ENCODE peak calls at places on chromosomes 12 and 14, in seven cellular contexts. S is neural progenitor cell, B is HCT116, Y is hepatocyte, X is MM.1S, J is PC-3, M is GM23338. N is an unnamed sample.

GRCh38 chr12:101654442-101654841 is 43.0 kb upstream of the CHPT1 start:
- DNase-seq in Y (no peak), X (no peak), B (no peak), M (no peak), J (no peak), S (no peak), N (no peak)

GRCh38 chr12:18805516-18806248 is 67.8 kb downstream of the CAPZA3 start:
- DNase-seq in J (no peak), M (peak; percentile 69), X (no peak), S (peak; percentile 51), Y (no peak), B (no peak), N (no peak)

GRCh38 chr14:20820063-20820904 is 17.6 kb upstream of the RNASE1 start:
- DNase-seq in X (no peak), J (no peak), B (no peak), S (peak; percentile 77), M (peak; percentile 91), Y (no peak), N (no peak)

GRCh38 chr12:13368431-13368830 is 171.9 kb downstream of the EMP1 start:
- DNase-seq in X (no peak), Y (no peak), S (no peak), B (no peak), J (no peak), M (no peak), N (no peak)

GRCh38 chr12:92608418-92609091 is 94.2 kb upstream of the PLEKHG7 start:
- DNase-seq in S (peak; percentile 48), Y (peak; percentile 51), M (peak; percentile 64), J (peak; percentile 73), B (peak; percentile 33), X (peak; percentile 19), N (peak; percentile 72)

GRCh38 chr12:52581481-52581880 is 7.8 kb upstream of the KRT74 start:
- DNase-seq in S (no peak), M (no peak), J (peak; percentile 56), B (no peak), X (no peak), Y (peak; percentile 40), N (peak; percentile 77)

GRCh38 chr14:90545966-90546751 is 149.3 kb downstream of the CALM1 start:
- DNase-seq in M (no peak), S (no peak), Y (no peak), X (no peak), B (no peak), J (no peak), N (peak; percentile 9)

GRCh38 chr14:78606111-78606510 is 435.9 kb downstream of the NRXN3 start:
- DNase-seq in S (no peak), X (no peak), M (no peak), B (no peak), J (no peak), Y (no peak), N (peak; percentile 93)

GRCh38 chr12:89951050-89951693 is 242.5 kb upstream of the ATP2B1 start:
- DNase-seq in S (no peak), J (peak; percentile 97), B (no peak), X (no peak), M (no peak), Y (peak; percentile 78), N (peak; percentile 79)

GRCh38 chr12:38392584-38393144 is 76.1 kb downstream of the ALG10B start:
- DNase-seq in Y (peak; percentile 16), B (no peak), J (peak; percentile 97), M (no peak), S (no peak), X (peak; percentile 16), N (peak; percentile 44)

GRCh38 chr14:27528328-27528727 is 930.5 kb upstream of the NOVA1 start:
- DNase-seq in B (no peak), Y (peak; percentile 44), S (peak; percentile 62), X (peak; percentile 41), J (peak; percentile 57), M (peak; percentile 68), N (peak; percentile 7)

GRCh38 chr12:81143057-81143456 is 65.2 kb downstream of the ACSS3 start:
- DNase-seq in M (no peak), B (no peak), X (no peak), Y (peak; percentile 40), J (no peak), S (no peak), N (no peak)

GRCh38 chr12:57887631-57888406 is 41.3 kb upstream of the CTDSP2 start:
- DNase-seq in B (no peak), X (no peak), J (peak; percentile 53), S (no peak), Y (no peak), M (peak; percentile 57), N (peak; percentile 75)

GRCh38 chr12:76636141-76636692 is 76.6 kb upstream of the OSBPL8 start:
- DNase-seq in X (no peak), J (peak; percentile 74), M (peak; percentile 30), Y (no peak), S (no peak), B (no peak), N (no peak)

GRCh38 chr12:6336859-6337744 is 4.8 kb downstream of the TNFRSF1A start:
- DNase-seq in Y (no peak), S (no peak), J (no peak), X (no peak), M (no peak), B (no peak), N (peak; percentile 54)

GRCh38 chr14:94458558-94459200 is 6.1 kb upstream of the SERPINA11 start:
- DNase-seq in Y (no peak), X (no peak), M (no peak), J (no peak), B (no peak), S (no peak), N (peak; percentile 3)

GRCh38 chr12:12267801-12268200 is 957 bp upstream of the LRP6 start:
- DNase-seq in X (no peak), M (peak; percentile 56), B (no peak), Y (no peak), J (peak; percentile 13), S (peak; percentile 31), N (no peak)

GRCh38 chr12:81439344-81439743 is 319.8 kb downstream of the PPFIA2 start:
- DNase-seq in B (no peak), Y (no peak), J (no peak), X (no peak), S (no peak), M (no peak), N (no peak)

GRCh38 chr12:55893723-55894122 is 34.0 kb downstream of the PYM1 start:
- DNase-seq in X (no peak), J (no peak), S (no peak), M (no peak), Y (no peak), B (no peak), N (no peak)

GRCh38 chr14:65131176-65131765 is 29.0 kb upstream of the MAX start:
- DNase-seq in B (peak; percentile 27), M (peak; percentile 3), Y (peak; percentile 75), X (no peak), S (no peak), J (peak; percentile 77), N (peak; percentile 38)

GRCh38 chr12:53983580-53984572 is 1.1 kb upstream of the HOXC10 start:
- DNase-seq in M (peak; percentile 58), B (no peak), X (no peak), J (no peak), Y (no peak), S (no peak), N (no peak)
- TF ChIP-seq EZH2 in M (peak; percentile 95), B (no peak), X (peak; percentile 71), J (no peak), Y (peak; percentile 93), S (peak; percentile 96), N (peak; percentile 97)

DNA sequence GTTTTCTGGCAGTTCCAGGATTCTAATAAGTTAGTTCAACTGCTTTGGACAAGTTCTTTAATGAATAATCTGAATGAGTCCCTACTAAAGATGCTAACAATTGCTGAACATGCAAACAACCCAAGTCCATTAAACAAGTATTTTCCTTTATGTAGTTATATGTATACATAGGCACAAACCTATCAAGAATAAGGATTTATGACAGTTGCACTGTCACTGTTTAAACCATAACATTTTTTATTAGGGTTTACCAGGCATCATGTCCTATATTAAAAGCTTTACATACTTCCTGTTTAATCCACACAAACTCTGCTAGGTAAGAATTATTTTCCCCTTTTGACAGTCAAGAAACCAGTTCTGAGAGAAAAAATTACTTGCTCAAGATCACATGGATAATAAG is 31.9 kb upstream of the COCH start:
- DNase-seq in S (no peak), J (no peak), B (no peak), Y (no peak), X (no peak), M (no peak), N (no peak)
- TF ChIP-seq EZH2phosphoT487 in S (no peak), J (no peak), B (no peak), Y (no peak), X (no peak), M (no peak), N (no peak)

DNA sequence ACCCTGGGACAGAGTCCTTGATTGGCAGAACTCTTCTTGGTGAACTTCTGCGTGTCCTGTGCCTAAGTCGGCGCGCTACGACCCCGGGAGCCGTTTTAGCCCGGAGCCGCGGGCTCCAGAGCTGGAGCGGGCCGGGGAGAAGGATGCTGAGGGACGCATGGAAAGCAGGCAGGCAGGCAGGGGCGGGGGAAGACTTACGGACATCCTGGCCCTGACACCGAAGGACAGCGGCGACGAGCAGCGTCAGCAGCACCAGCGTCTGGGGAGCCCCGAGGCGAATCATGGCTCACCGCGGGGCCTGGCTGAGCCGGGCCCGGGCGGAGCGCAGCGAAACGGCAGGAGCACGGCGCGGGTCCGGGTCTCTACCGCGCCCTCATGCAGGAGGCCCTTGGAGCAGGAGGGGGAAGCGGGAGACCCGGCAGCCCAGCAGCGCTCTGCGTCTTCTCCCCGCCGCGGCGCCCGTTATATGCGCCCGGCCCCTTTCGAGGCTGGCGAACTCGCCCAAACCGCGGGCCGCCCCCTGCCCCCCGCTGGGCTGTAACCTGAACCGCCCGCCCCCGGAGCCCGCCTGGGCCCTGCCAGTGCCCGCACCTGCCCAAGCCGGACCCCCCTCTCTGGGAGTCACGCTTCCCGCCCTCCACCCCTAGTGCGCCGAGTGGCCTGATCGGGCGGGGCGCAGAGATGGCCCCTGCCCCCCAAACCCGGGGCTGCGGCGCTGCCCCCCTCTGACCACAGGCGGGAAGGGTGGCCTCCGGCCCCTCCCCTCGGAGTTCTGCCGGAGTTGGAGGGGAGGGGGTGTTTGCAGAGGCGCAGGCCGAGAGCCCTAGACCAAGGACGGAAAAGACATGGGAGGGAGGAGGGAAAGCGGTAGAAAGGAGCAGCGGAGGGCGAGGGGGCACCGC is at the start of gene COL2A1:
- DNase-seq in Y (peak; percentile 55), B (no peak), S (peak; percentile 92), X (no peak), J (peak; percentile 27), M (peak; percentile 81), N (peak; percentile 60)
- TF ChIP-seq EZH2 in Y (no peak), B (no peak), S (no peak), X (no peak), J (peak; percentile 88), M (peak; percentile 76), N (peak; percentile 82)

GRCh38 chr14:73745571-73746539 is 31.7 kb upstream of the PNMA1 start:
- DNase-seq in Y (peak; percentile 13), B (no peak), J (no peak), X (no peak), S (no peak), M (no peak), N (no peak)

GRCh38 chr14:73743431-73743931 is 29.3 kb upstream of the PNMA1 start:
- DNase-seq in B (no peak), X (peak; percentile 18), Y (peak; percentile 14), S (no peak), M (no peak), J (no peak), N (no peak)

GRCh38 chr14:73742520-73743238 is 28.5 kb upstream of the PNMA1 start:
- DNase-seq in Y (no peak), B (no peak), X (no peak), J (no peak), M (no peak), S (no peak), N (no peak)

GRCh38 chr14:73744874-73745529 is 30.8 kb upstream of the PNMA1 start:
- DNase-seq in Y (peak; percentile 48), S (no peak), J (peak; percentile 91), B (peak; percentile 57), M (no peak), X (no peak), N (no peak)

GRCh38 chr14:73744175-73744867 is 30.1 kb upstream of the PNMA1 start:
- DNase-seq in Y (peak; percentile 40), M (no peak), S (no peak), B (no peak), X (no peak), J (no peak), N (no peak)
- TF ChIP-seq EZH2phosphoT487 in Y (no peak), M (no peak), S (no peak), B (no peak), X (no peak), J (no peak), N (no peak)